ENCODE peak calls at places on chromosomes 6 and 20, in eight cellular contexts. G, U, R, J, A, M, W and N are unnamed samples.

GRCh38 chr6:70657706-70658105 is 10.0 kb upstream of the SMAP1 start:
- DNase-seq in G (no peak), U (no peak), R (no peak), J (no peak), A (no peak), M (no peak), W (no peak), N (no peak)

GRCh38 chr6:134199848-134200606 is 117.9 kb downstream of the SGK1 start:
- DNase-seq in G (no peak), U (no peak), R (no peak), J (no peak), A (no peak), M (no peak), W (no peak), N (no peak)

GRCh38 chr6:47084530-47084929 is 42.4 kb upstream of the ADGRF1 start:
- DNase-seq in G (no peak), U (no peak), R (no peak), J (peak), A (no peak), M (no peak), W (no peak), N (no peak)

GRCh38 chr6:46863791-46864190 is 57.9 kb downstream of the ADGRF5 start:
- DNase-seq in G (no peak), U (no peak), R (no peak), J (no peak), A (no peak), M (no peak), W (no peak), N (no peak)

GRCh38 chr6:134247271-134247833 is 70.6 kb downstream of the SGK1 start:
- DNase-seq in G (no peak), U (no peak), R (no peak), J (no peak), A (peak), M (no peak), W (no peak), N (no peak)

GRCh38 chr6:166032366-166033171 is 135.1 kb downstream of the TBXT start:
- DNase-seq in G (peak), U (peak), R (no peak), J (peak), A (no peak), M (no peak), W (peak), N (no peak)

GRCh38 chr6:99822741-99823512 is 171.1 kb downstream of the MCHR2 start:
- DNase-seq in G (peak), U (no peak), R (peak), J (peak), A (no peak), M (no peak), W (peak), N (peak)

GRCh38 chr20:31853481-31853880 is 8.1 kb upstream of the FOXS1 start:
- DNase-seq in G (no peak), U (no peak), R (no peak), J (no peak), A (no peak), M (no peak), W (no peak), N (no peak)

GRCh38 chr6:25232478-25232877 is 46.7 kb upstream of the CARMIL1 start:
- DNase-seq in G (peak), U (no peak), R (no peak), J (no peak), A (no peak), M (no peak), W (peak), N (no peak)

GRCh38 chr20:40860487-40860902 is 168.1 kb upstream of the TOP1 start:
- DNase-seq in G (peak), U (no peak), R (no peak), J (peak), A (no peak), M (no peak), W (peak), N (no peak)

GRCh38 chr6:108626777-108627176 is 66.1 kb downstream of the FOXO3 start:
- DNase-seq in G (no peak), U (no peak), R (no peak), J (no peak), A (no peak), M (no peak), W (no peak), N (no peak)

GRCh38 chr6:92263864-92264263 is 1155.5 kb downstream of the EPHA7 start:
- DNase-seq in G (no peak), U (no peak), R (no peak), J (no peak), A (no peak), M (no peak), W (no peak), N (no peak)

GRCh38 chr6:127300411-127300810 is 33.7 kb downstream of the RNF146 start:
- DNase-seq in G (peak), U (no peak), R (no peak), J (peak), A (no peak), M (no peak), W (peak), N (peak)

GRCh38 chr6:18493421-18493891 is 106.3 kb downstream of the RNF144B start:
- DNase-seq in G (no peak), U (no peak), R (no peak), J (no peak), A (no peak), M (no peak), W (no peak), N (no peak)

GRCh38 chr6:25397406-25397805 is 118.2 kb downstream of the CARMIL1 start:
- DNase-seq in G (no peak), U (no peak), R (no peak), J (no peak), A (no peak), M (no peak), W (no peak), N (no peak)

GRCh38 chr6:38720295-38720694 is 5.2 kb downstream of the DNAH8 start:
- DNase-seq in G (no peak), U (no peak), R (no peak), J (peak), A (no peak), M (no peak), W (no peak), N (no peak)

GRCh38 chr6:143963158-143963919 is 44.7 kb downstream of the PLAGL1 start:
- DNase-seq in G (no peak), U (no peak), R (no peak), J (no peak), A (no peak), M (no peak), W (no peak), N (no peak)

GRCh38 chr6:134065706-134066105 is 13.3 kb upstream of the SLC2A12 start:
- DNase-seq in G (no peak), U (no peak), R (no peak), J (peak), A (no peak), M (peak), W (peak), N (no peak)

GRCh38 chr20:63009988-63010769 is 3.4 kb upstream of the BHLHE23 start:
- DNase-seq in G (no peak), U (no peak), R (peak), J (peak), A (peak), M (no peak), W (no peak), N (no peak)

GRCh38 chr6:128519931-128520435 is 416 bp downstream of the PTPRK start:
- DNase-seq in G (no peak), U (no peak), R (no peak), J (peak), A (peak), M (peak), W (no peak), N (no peak)

GRCh38 chr6:26520088-26520839 is 17.9 kb upstream of the HMGN4 start:
- DNase-seq in G (no peak), U (no peak), R (peak), J (no peak), A (no peak), M (no peak), W (no peak), N (peak)

GRCh38 chr20:36687850-36688249 is 41.9 kb upstream of the SLA2 start:
- DNase-seq in G (no peak), U (no peak), R (no peak), J (no peak), A (no peak), M (no peak), W (no peak), N (no peak)